ENCODE peak calls at places on chromosomes 6 and 20, in four cellular contexts. Z is A549, E is SK-N-SH, H is cardiac muscle cell. J is an unnamed sample. For H3K4me1, the result is how much of the 10 kb centered on the place peaks cover.

GRCh38 chr20:61957961-61958715 is 107.5 kb downstream of the TAF4 start:
- DNase-seq in Z (no peak), E (no peak), H (no peak), J (no peak)

GRCh38 chr6:4102687-4103244 is 23.8 kb upstream of the FAM217A start:
- DNase-seq in Z (no peak), E (no peak), H (no peak), J (no peak)

GRCh38 chr6:1575213-1576041 is 34.3 kb upstream of the FOXC1 start:
- DNase-seq in Z (no peak), E (no peak), H (peak), J (no peak)

GRCh38 chr6:116287668-116288282 is 8.0 kb upstream of the TSPYL1 start:
- DNase-seq in Z (no peak), E (peak), H (peak), J (peak)

GRCh38 chr6:21729431-21729830 is 135.9 kb downstream of the SOX4 start:
- DNase-seq in Z (no peak), E (no peak), H (no peak), J (no peak)

GRCh38 chr6:148509789-148510581 is 167.3 kb downstream of the SASH1 start:
- DNase-seq in Z (no peak), E (no peak), H (no peak), J (peak)

GRCh38 chr20:63750807-63751470 is 11.4 kb downstream of the SLC2A4RG start:
- DNase-seq in Z (no peak), E (peak), H (no peak), J (no peak)

GRCh38 chr6:12440981-12441380 is 150.8 kb downstream of the EDN1 start:
- DNase-seq in Z (no peak), E (no peak), H (peak), J (no peak)

GRCh38 chr6:27288136-27289044 is 23.7 kb downstream of the POM121L2 start:
- DNase-seq in Z (no peak), E (no peak), H (peak), J (no peak)

GRCh38 chr20:41072099-41072798 is 43.6 kb downstream of the TOP1 start:
- DNase-seq in Z (no peak), E (no peak), H (no peak), J (peak)

GRCh38 chr20:53597521-53598120 is 4.0 kb upstream of the ZNF217 start:
- DNase-seq in Z (no peak), E (no peak), H (no peak), J (peak)

GRCh38 chr6:1538810-1539482 is 70.8 kb upstream of the FOXC1 start:
- DNase-seq in Z (no peak), E (no peak), H (no peak), J (no peak)

GRCh38 chr20:10282930-10283556 is 64.4 kb downstream of the SNAP25 start:
- DNase-seq in Z (no peak), E (no peak), H (no peak), J (no peak)

GRCh38 chr20:18191336-18191735 is 53.7 kb downstream of the KAT14 start:
- DNase-seq in Z (no peak), E (no peak), H (no peak), J (peak)

GRCh38 chr6:167798453-167798852 is 28.3 kb upstream of the AFDN start:
- DNase-seq in Z (no peak), E (no peak), H (no peak), J (no peak)

GRCh38 chr6:65746302-65746701 is 39.3 kb upstream of the EYS start:
- DNase-seq in Z (no peak), E (no peak), H (no peak), J (no peak)

GRCh38 chr20:51437182-51437923 is 105.2 kb downstream of the NFATC2 start:
- DNase-seq in Z (no peak), E (no peak), H (no peak), J (no peak)

GRCh38 chr20:7836076-7836475 is 104.2 kb downstream of the HAO1 start:
- DNase-seq in Z (no peak), E (no peak), H (no peak), J (no peak)

GRCh38 chr6:52984247-52984646 is 10.8 kb downstream of the GSTA4 start:
- DNase-seq in Z (no peak), E (no peak), H (no peak), J (no peak)
- H3K4me1 ChIP-seq in Z (under half), E (under half), H (under half), J (under half)

GRCh38 chr6:42396720-42397119 is 55.0 kb downstream of the TRERF1 start:
- DNase-seq in Z (no peak), E (no peak), H (no peak), J (no peak)
- TF ChIP-seq CTCF in Z (no peak), E (peak), H (peak), J (no peak)

GRCh38 chr20:45436732-45437485 is 21.0 kb downstream of the PIGT start:
- DNase-seq in Z (peak), E (peak), H (peak), J (peak)
- H3K27ac ChIP-seq in Z (peak), E (peak), H (no peak), J (peak)

GRCh38 chr6:163670283-163670682 is 255.8 kb downstream of the QKI start:
- DNase-seq in Z (no peak), E (peak), H (no peak), J (no peak)
- H3K4me1 ChIP-seq in Z (under half), E (under half), H (under half), J (under half)

GRCh38 chr20:49786671-49787370 is 25.8 kb upstream of the SLC9A8 start:
- DNase-seq in Z (no peak), E (no peak), H (no peak), J (no peak)
- TF ChIP-seq CTCF in Z (peak), E (peak), H (peak), J (peak)

GRCh38 chr6:169978615-169979161 is 227.3 kb downstream of the ERMARD start:
- DNase-seq in Z (no peak), E (no peak), H (no peak), J (no peak)
- H3K27ac ChIP-seq in Z (no peak), E (no peak), H (no peak), J (no peak)